ENCODE peak calls at places on chromosomes 4 and X, in six cellular contexts. One of them, this sample, is unnamed.

GRCh38 chr4:5609265-5610007 is 98.9 kb downstream of the EVC2 start:
- DNase-seq in pulmonary artery endothelial cell: no peak
- DNase-seq in activated effector memory CD4-positive, alpha-beta T cell treated with Interleukin-2 at 50 U/mL for 16 hours: no peak
- DNase-seq in stimulated activated CD4-positive, alpha-beta T cell treated with anti-CD3 and anti-CD28 coated beads, TNF-alpha, amount 100 ng/mL, for 24 hours: no peak
- DNase-seq in CD4-positive, CD25-positive, alpha-beta regulatory T cell: no peak
- DNase-seq in kidney glomerular epithelial cell: no peak
- DNase-seq in this sample: no peak

GRCh38 chr4:25439913-25440477 is 62.9 kb downstream of the ANAPC4 start:
- DNase-seq in pulmonary artery endothelial cell: peak
- DNase-seq in activated effector memory CD4-positive, alpha-beta T cell treated with Interleukin-2 at 50 U/mL for 16 hours: peak
- DNase-seq in stimulated activated CD4-positive, alpha-beta T cell treated with anti-CD3 and anti-CD28 coated beads, TNF-alpha, amount 100 ng/mL, for 24 hours: peak
- DNase-seq in CD4-positive, CD25-positive, alpha-beta regulatory T cell: peak
- DNase-seq in kidney glomerular epithelial cell: peak
- DNase-seq in this sample: peak

GRCh38 chr4:141180991-141181760 is 39.5 kb upstream of the ZNF330 start:
- DNase-seq in pulmonary artery endothelial cell: no peak
- DNase-seq in activated effector memory CD4-positive, alpha-beta T cell treated with Interleukin-2 at 50 U/mL for 16 hours: no peak
- DNase-seq in stimulated activated CD4-positive, alpha-beta T cell treated with anti-CD3 and anti-CD28 coated beads, TNF-alpha, amount 100 ng/mL, for 24 hours: no peak
- DNase-seq in CD4-positive, CD25-positive, alpha-beta regulatory T cell: no peak
- DNase-seq in kidney glomerular epithelial cell: peak
- DNase-seq in this sample: no peak

GRCh38 chrX:153924149-153924861 is 1.8 kb downstream of the ARHGAP4 start:
- DNase-seq in pulmonary artery endothelial cell: no peak
- DNase-seq in activated effector memory CD4-positive, alpha-beta T cell treated with Interleukin-2 at 50 U/mL for 16 hours: no peak
- DNase-seq in stimulated activated CD4-positive, alpha-beta T cell treated with anti-CD3 and anti-CD28 coated beads, TNF-alpha, amount 100 ng/mL, for 24 hours: no peak
- DNase-seq in CD4-positive, CD25-positive, alpha-beta regulatory T cell: peak
- DNase-seq in kidney glomerular epithelial cell: no peak
- DNase-seq in this sample: peak

GRCh38 chr4:78056265-78057129 is 626 bp upstream of the FRAS1 start:
- DNase-seq in pulmonary artery endothelial cell: no peak
- DNase-seq in activated effector memory CD4-positive, alpha-beta T cell treated with Interleukin-2 at 50 U/mL for 16 hours: no peak
- DNase-seq in stimulated activated CD4-positive, alpha-beta T cell treated with anti-CD3 and anti-CD28 coated beads, TNF-alpha, amount 100 ng/mL, for 24 hours: no peak
- DNase-seq in CD4-positive, CD25-positive, alpha-beta regulatory T cell: no peak
- DNase-seq in kidney glomerular epithelial cell: peak
- DNase-seq in this sample: no peak

GRCh38 chr4:30753316-30753715 is 33.1 kb downstream of the PCDH7 start:
- DNase-seq in pulmonary artery endothelial cell: no peak
- DNase-seq in activated effector memory CD4-positive, alpha-beta T cell treated with Interleukin-2 at 50 U/mL for 16 hours: no peak
- DNase-seq in stimulated activated CD4-positive, alpha-beta T cell treated with anti-CD3 and anti-CD28 coated beads, TNF-alpha, amount 100 ng/mL, for 24 hours: no peak
- DNase-seq in CD4-positive, CD25-positive, alpha-beta regulatory T cell: no peak
- DNase-seq in kidney glomerular epithelial cell: no peak
- DNase-seq in this sample: no peak

GRCh38 chrX:131068945-131069719 is 11.0 kb downstream of the ARHGAP36 start:
- DNase-seq in pulmonary artery endothelial cell: no peak
- DNase-seq in activated effector memory CD4-positive, alpha-beta T cell treated with Interleukin-2 at 50 U/mL for 16 hours: no peak
- DNase-seq in stimulated activated CD4-positive, alpha-beta T cell treated with anti-CD3 and anti-CD28 coated beads, TNF-alpha, amount 100 ng/mL, for 24 hours: no peak
- DNase-seq in CD4-positive, CD25-positive, alpha-beta regulatory T cell: no peak
- DNase-seq in kidney glomerular epithelial cell: no peak
- DNase-seq in this sample: no peak

GRCh38 chr4:112504807-112505206 is 11.2 kb downstream of the NEUROG2 start:
- DNase-seq in pulmonary artery endothelial cell: no peak
- DNase-seq in activated effector memory CD4-positive, alpha-beta T cell treated with Interleukin-2 at 50 U/mL for 16 hours: no peak
- DNase-seq in stimulated activated CD4-positive, alpha-beta T cell treated with anti-CD3 and anti-CD28 coated beads, TNF-alpha, amount 100 ng/mL, for 24 hours: no peak
- DNase-seq in CD4-positive, CD25-positive, alpha-beta regulatory T cell: no peak
- DNase-seq in kidney glomerular epithelial cell: no peak
- DNase-seq in this sample: no peak

This sample was measured in CD4-positive, alpha-beta memory T cell.